ENCODE peak calls at places on chromosome 19, in seven cellular contexts. H is neuronal stem cell, G is right atrium auricular region, J is PC-9, M is uterus, P is cardiac fibroblast, S is psoas muscle. R is an unnamed sample.

GRCh38 chr19:51365211-51366049 is 758 bp downstream of the ETFB start:
- DNase-seq in H (no peak), G (peak), J (peak), M (peak), P (peak), S (peak), R (no peak)

GRCh38 chr19:10074153-10074552 is 12.0 kb upstream of the SHFL start:
- DNase-seq in H (no peak), G (no peak), J (no peak), M (no peak), P (peak), S (no peak), R (no peak)

GRCh38 chr19:58397533-58398037 is 2.1 kb downstream of the RNF225 start:
- DNase-seq in H (no peak), G (no peak), J (no peak), M (no peak), P (no peak), S (no peak), R (no peak)

GRCh38 chr19:10052602-10053360 is 33.3 kb upstream of the SHFL start:
- DNase-seq in H (no peak), G (no peak), J (no peak), M (no peak), P (no peak), S (no peak), R (no peak)

GRCh38 chr19:11418518-11419506 is at the start of gene RGL3:
- DNase-seq in H (no peak), G (no peak), J (peak), M (no peak), P (no peak), S (peak), R (no peak)

GRCh38 chr19:2547033-2547680 is 71.2 kb downstream of the GADD45B start:
- DNase-seq in H (no peak), G (no peak), J (no peak), M (no peak), P (no peak), S (no peak), R (no peak)

GRCh38 chr19:30745476-30745985 is 373.3 kb downstream of the ZNF536 start:
- DNase-seq in H (no peak), G (peak), J (no peak), M (no peak), P (no peak), S (no peak), R (no peak)

GRCh38 chr19:12802267-12803106 is 618 bp downstream of the THSD8 start:
- DNase-seq in H (no peak), G (no peak), J (no peak), M (no peak), P (peak), S (peak), R (no peak)

GRCh38 chr19:18650048-18650435 is 13.2 kb downstream of the KLHL26 start:
- DNase-seq in H (no peak), G (peak), J (no peak), M (peak), P (peak), S (peak), R (no peak)
- H3K4me3 ChIP-seq in H (peak), G (no peak), J (no peak), M (peak), P (no peak), S (peak), R (peak)

GRCh38 chr19:37303591-37304171 is 67.2 kb upstream of the ZNF527 start:
- DNase-seq in H (no peak), G (no peak), J (no peak), M (no peak), P (no peak), S (no peak), R (no peak)
- H3K4me3 ChIP-seq in H (no peak), G (peak), J (no peak), M (peak), P (no peak), S (peak), R (peak)

DNA sequence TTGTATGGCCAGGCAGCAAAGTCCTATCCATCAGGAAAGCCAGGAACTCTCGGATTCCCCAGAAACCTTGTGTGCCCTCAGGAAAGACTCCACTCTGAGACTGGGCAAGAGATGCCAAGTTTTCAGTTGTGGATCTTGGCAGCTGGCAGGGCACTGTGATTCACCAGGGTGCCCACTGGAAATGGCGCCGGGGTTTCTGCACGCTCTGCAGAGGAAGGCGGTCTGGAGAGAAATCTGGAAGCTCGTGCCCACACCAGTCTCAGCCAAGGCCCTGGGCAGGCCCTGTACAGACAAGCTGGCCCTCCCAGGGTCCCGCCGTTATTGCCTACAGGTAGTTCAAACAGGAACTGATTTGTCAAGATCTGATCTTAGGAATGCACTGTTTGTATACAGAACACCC is 4.9 kb downstream of the NAPA start:
- DNase-seq in H (no peak), G (no peak), J (no peak), M (no peak), P (no peak), S (peak), R (peak)
- H3K4me3 ChIP-seq in H (no peak), G (no peak), J (no peak), M (no peak), P (no peak), S (peak), R (no peak)

DNA sequence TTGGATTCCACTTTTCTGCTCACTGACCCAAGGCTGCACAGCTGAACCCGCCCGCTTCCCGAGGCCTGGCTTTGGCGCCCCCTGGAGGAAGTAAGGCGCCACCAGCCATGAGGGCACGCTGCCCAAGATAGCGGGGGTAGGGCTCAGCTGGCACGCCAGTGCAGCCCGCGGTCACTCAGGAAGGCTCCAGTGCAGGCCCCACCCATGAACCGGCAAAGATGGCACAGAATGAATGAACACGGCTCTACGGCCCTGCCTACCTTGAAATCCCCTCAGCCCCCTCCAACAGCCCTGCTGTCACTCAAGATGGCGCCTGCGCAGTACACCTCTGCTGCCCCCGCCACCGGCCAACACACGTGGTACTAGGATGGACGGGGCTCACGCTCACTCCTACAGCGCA is 3.0 kb downstream of the PEG3 start:
- DNase-seq in H (no peak), G (peak), J (no peak), M (peak), P (no peak), S (peak), R (peak)
- H3K4me3 ChIP-seq in H (no peak), G (peak), J (no peak), M (peak), P (no peak), S (peak), R (peak)

GRCh38 chr19:49425922-49426592 is 869 bp downstream of the GFY start:
- DNase-seq in H (no peak), G (no peak), J (peak), M (no peak), P (peak), S (no peak), R (no peak)
- H3K4me3 ChIP-seq in H (no peak), G (no peak), J (no peak), M (no peak), P (no peak), S (no peak), R (no peak)

DNA sequence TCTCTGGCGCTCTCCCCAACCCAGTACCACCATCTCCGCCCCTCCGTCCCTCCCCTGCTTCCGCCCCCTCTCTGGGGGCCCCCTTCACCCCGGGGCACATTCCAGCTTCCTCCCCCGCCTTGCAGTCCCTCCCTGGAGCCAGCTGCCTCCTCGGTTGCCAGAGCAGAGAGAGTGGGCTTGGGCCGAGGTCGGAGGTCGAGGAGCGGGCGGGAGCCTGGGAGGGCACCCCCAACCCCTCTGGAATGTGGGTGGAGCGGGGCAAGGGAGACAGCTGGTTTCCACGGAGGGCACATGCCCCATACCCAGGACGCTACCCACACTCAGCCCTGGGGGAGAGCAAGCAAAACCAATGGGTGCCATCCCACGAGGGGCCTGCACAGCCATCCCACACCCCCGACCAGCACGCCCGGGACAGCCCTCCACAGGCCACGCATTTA is 6.4 kb upstream of the CIRBP start:
- DNase-seq in H (no peak), G (no peak), J (no peak), M (peak), P (no peak), S (peak), R (no peak)
- H3K4me3 ChIP-seq in H (no peak), G (no peak), J (peak), M (no peak), P (no peak), S (no peak), R (peak)

DNA sequence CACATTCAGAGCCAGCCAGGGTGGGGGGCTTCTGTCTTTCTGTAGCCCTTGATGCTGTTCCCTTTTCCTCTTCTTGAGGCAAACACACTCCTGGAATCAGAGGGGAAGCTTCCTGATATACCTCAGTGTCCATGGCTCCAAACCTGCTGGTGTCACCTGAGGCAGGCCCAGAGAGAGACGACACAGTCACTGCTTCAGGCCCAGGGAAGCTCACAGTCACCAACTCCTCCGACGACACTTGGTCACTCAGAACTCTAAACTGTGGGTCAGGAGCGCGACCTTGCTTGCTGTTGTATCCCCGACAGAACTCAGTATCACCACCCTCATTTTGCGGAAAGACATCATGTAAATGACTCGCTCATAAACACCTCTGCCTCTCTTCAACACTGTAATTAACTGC is 1.1 kb downstream of the ATP13A1 start:
- DNase-seq in H (no peak), G (no peak), J (no peak), M (no peak), P (no peak), S (no peak), R (no peak)
- H3K4me3 ChIP-seq in H (peak), G (no peak), J (peak), M (peak), P (peak), S (peak), R (peak)